ENCODE peak calls at places on chromosomes 16 and 17, in nine cellular contexts. One of them, this sample, is unnamed.
A peak's percentile ranks its signal among the peaks of the same experiment; 100 is the strongest.

GRCh38 chr16:85113168-85113733 is 979 bp upstream of the CIBAR2 start:
- DNase-seq in uterus: no peak
- DNase-seq in left ventricle myocardium inferior: no peak
- DNase-seq in GM23338: no peak
- DNase-seq in neural progenitor cell: no peak
- DNase-seq in breast epithelium: no peak
- DNase-seq in heart right ventricle: no peak
- DNase-seq in tibial nerve: no peak
- DNase-seq in fibroblast of lung: no peak
- DNase-seq in this sample: no peak

GRCh38 chr17:16129441-16129840 is 85.9 kb downstream of the NCOR1 start:
- DNase-seq in uterus: no peak
- DNase-seq in left ventricle myocardium inferior: no peak
- DNase-seq in GM23338: no peak
- DNase-seq in neural progenitor cell: no peak
- DNase-seq in breast epithelium: no peak
- DNase-seq in heart right ventricle: no peak
- DNase-seq in tibial nerve: no peak
- DNase-seq in fibroblast of lung: no peak
- DNase-seq in this sample: no peak

GRCh38 chr16:47624563-47624962 is 163.4 kb downstream of the PHKB start:
- DNase-seq in uterus: no peak
- DNase-seq in left ventricle myocardium inferior: no peak
- DNase-seq in GM23338: no peak
- DNase-seq in neural progenitor cell: no peak
- DNase-seq in breast epithelium: no peak
- DNase-seq in heart right ventricle: no peak
- DNase-seq in tibial nerve: no peak
- DNase-seq in fibroblast of lung: no peak
- DNase-seq in this sample: no peak

GRCh38 chr16:81318711-81319110 is 3.9 kb downstream of the GAN start:
- DNase-seq in uterus: no peak
- DNase-seq in left ventricle myocardium inferior: no peak
- DNase-seq in GM23338: peak; percentile 28
- DNase-seq in neural progenitor cell: peak; percentile 2
- DNase-seq in breast epithelium: no peak
- DNase-seq in heart right ventricle: no peak
- DNase-seq in tibial nerve: no peak
- DNase-seq in fibroblast of lung: no peak
- DNase-seq in this sample: no peak

GRCh38 chr16:89890886-89891657 is 17.7 kb downstream of the TCF25 start:
- DNase-seq in uterus: no peak
- DNase-seq in left ventricle myocardium inferior: no peak
- DNase-seq in GM23338: no peak
- DNase-seq in neural progenitor cell: no peak
- DNase-seq in breast epithelium: no peak
- DNase-seq in heart right ventricle: no peak
- DNase-seq in tibial nerve: no peak
- DNase-seq in fibroblast of lung: no peak
- DNase-seq in this sample: no peak

GRCh38 chr17:70945386-70945785 is 776.1 kb downstream of the KCNJ2 start:
- DNase-seq in uterus: no peak
- DNase-seq in left ventricle myocardium inferior: no peak
- DNase-seq in GM23338: peak; percentile 70
- DNase-seq in neural progenitor cell: peak; percentile 33
- DNase-seq in breast epithelium: no peak
- DNase-seq in heart right ventricle: no peak
- DNase-seq in tibial nerve: no peak
- DNase-seq in fibroblast of lung: no peak
- DNase-seq in this sample: no peak

GRCh38 chr16:70478912-70479341 is 24.5 kb downstream of the FCSK start:
- DNase-seq in uterus: no peak
- DNase-seq in left ventricle myocardium inferior: peak; percentile 36
- DNase-seq in GM23338: peak; percentile 36
- DNase-seq in neural progenitor cell: no peak
- DNase-seq in breast epithelium: no peak
- DNase-seq in heart right ventricle: no peak
- DNase-seq in tibial nerve: no peak
- DNase-seq in fibroblast of lung: peak; percentile 31
- DNase-seq in this sample: no peak

GRCh38 chr16:66750279-66751134 is 902 bp downstream of the DYNC1LI2 start:
- DNase-seq in uterus: no peak
- DNase-seq in left ventricle myocardium inferior: no peak
- DNase-seq in GM23338: no peak
- DNase-seq in neural progenitor cell: no peak
- DNase-seq in breast epithelium: no peak
- DNase-seq in heart right ventricle: no peak
- DNase-seq in tibial nerve: no peak
- DNase-seq in fibroblast of lung: no peak
- DNase-seq in this sample: no peak

GRCh38 chr17:48483004-48483403 is 47.8 kb downstream of the HOXB1 start:
- DNase-seq in uterus: no peak
- DNase-seq in left ventricle myocardium inferior: no peak
- DNase-seq in GM23338: no peak
- DNase-seq in neural progenitor cell: no peak
- DNase-seq in breast epithelium: no peak
- DNase-seq in heart right ventricle: no peak
- DNase-seq in tibial nerve: no peak
- DNase-seq in fibroblast of lung: no peak
- DNase-seq in this sample: no peak

GRCh38 chr17:34081269-34081668 is 173.8 kb upstream of the CCL2 start:
- DNase-seq in uterus: no peak
- DNase-seq in left ventricle myocardium inferior: no peak
- DNase-seq in GM23338: peak; percentile 76
- DNase-seq in neural progenitor cell: peak; percentile 39
- DNase-seq in breast epithelium: no peak
- DNase-seq in heart right ventricle: no peak
- DNase-seq in tibial nerve: no peak
- DNase-seq in fibroblast of lung: no peak
- DNase-seq in this sample: no peak

GRCh38 chr17:32445075-32445427 is 741 bp downstream of the PSMD11 start:
- DNase-seq in uterus: no peak
- DNase-seq in left ventricle myocardium inferior: no peak
- DNase-seq in GM23338: peak; percentile 55
- DNase-seq in neural progenitor cell: peak; percentile 48
- DNase-seq in breast epithelium: no peak
- DNase-seq in heart right ventricle: no peak
- DNase-seq in tibial nerve: no peak
- DNase-seq in fibroblast of lung: peak; percentile 55
- DNase-seq in this sample: no peak

GRCh38 chr17:54754560-54754959 is 146.1 kb upstream of the TOM1L1 start:
- DNase-seq in uterus: no peak
- DNase-seq in left ventricle myocardium inferior: no peak
- DNase-seq in GM23338: peak; percentile 55
- DNase-seq in neural progenitor cell: peak; percentile 4
- DNase-seq in breast epithelium: no peak
- DNase-seq in heart right ventricle: no peak
- DNase-seq in tibial nerve: no peak
- DNase-seq in fibroblast of lung: no peak
- DNase-seq in this sample: no peak

GRCh38 chr17:59512844-59513383 is 52.5 kb upstream of the DHX40 start:
- DNase-seq in uterus: no peak
- DNase-seq in left ventricle myocardium inferior: no peak
- DNase-seq in GM23338: no peak
- DNase-seq in neural progenitor cell: no peak
- DNase-seq in breast epithelium: no peak
- DNase-seq in heart right ventricle: no peak
- DNase-seq in tibial nerve: no peak
- DNase-seq in fibroblast of lung: no peak
- DNase-seq in this sample: no peak

GRCh38 chr17:10177921-10178788 is 20.3 kb downstream of the GAS7 start:
- DNase-seq in uterus: no peak
- DNase-seq in left ventricle myocardium inferior: no peak
- DNase-seq in GM23338: peak; percentile 88
- DNase-seq in neural progenitor cell: peak; percentile 33
- DNase-seq in breast epithelium: no peak
- DNase-seq in heart right ventricle: no peak
- DNase-seq in tibial nerve: no peak
- DNase-seq in fibroblast of lung: no peak
- DNase-seq in this sample: no peak

GRCh38 chr17:82890339-82890730 is 50.5 kb upstream of the ZNF750 start:
- DNase-seq in uterus: no peak
- DNase-seq in left ventricle myocardium inferior: no peak
- DNase-seq in GM23338: no peak
- DNase-seq in neural progenitor cell: no peak
- DNase-seq in breast epithelium: no peak
- DNase-seq in heart right ventricle: peak; percentile 29
- DNase-seq in tibial nerve: no peak
- DNase-seq in fibroblast of lung: no peak
- DNase-seq in this sample: no peak

GRCh38 chr17:48577330-48577945 is 712 bp downstream of the HOXB4 start:
- DNase-seq in uterus: no peak
- DNase-seq in left ventricle myocardium inferior: no peak
- DNase-seq in GM23338: no peak
- DNase-seq in neural progenitor cell: no peak
- DNase-seq in breast epithelium: no peak
- DNase-seq in heart right ventricle: no peak
- DNase-seq in tibial nerve: no peak
- DNase-seq in fibroblast of lung: peak; percentile 79
- DNase-seq in this sample: no peak

GRCh38 chr16:49528564-49529150 is 155.1 kb downstream of the C16orf78 start:
- DNase-seq in uterus: no peak
- DNase-seq in left ventricle myocardium inferior: no peak
- DNase-seq in GM23338: no peak
- DNase-seq in neural progenitor cell: no peak
- DNase-seq in breast epithelium: no peak
- DNase-seq in heart right ventricle: no peak
- DNase-seq in tibial nerve: no peak
- DNase-seq in fibroblast of lung: peak; percentile 1
- DNase-seq in this sample: no peak

GRCh38 chr17:72510454-72511016 is 389.7 kb downstream of the SOX9 start:
- DNase-seq in uterus: no peak
- DNase-seq in left ventricle myocardium inferior: no peak
- DNase-seq in GM23338: no peak
- DNase-seq in neural progenitor cell: no peak
- DNase-seq in breast epithelium: no peak
- DNase-seq in heart right ventricle: no peak
- DNase-seq in tibial nerve: no peak
- DNase-seq in fibroblast of lung: peak; percentile 46
- DNase-seq in this sample: no peak

GRCh38 chr17:48611681-48612455 is 1.1 kb upstream of the HOXB7 start:
- DNase-seq in uterus: no peak
- DNase-seq in left ventricle myocardium inferior: no peak
- DNase-seq in GM23338: peak; percentile 72
- DNase-seq in neural progenitor cell: peak; percentile 51
- DNase-seq in breast epithelium: no peak
- DNase-seq in heart right ventricle: no peak
- DNase-seq in tibial nerve: no peak
- DNase-seq in fibroblast of lung: no peak
- DNase-seq in this sample: no peak

GRCh38 chr17:68437979-68438877 is 19.1 kb downstream of the WIPI1 start:
- DNase-seq in uterus: no peak
- DNase-seq in left ventricle myocardium inferior: peak; percentile 51
- DNase-seq in GM23338: peak; percentile 35
- DNase-seq in neural progenitor cell: no peak
- DNase-seq in breast epithelium: no peak
- DNase-seq in heart right ventricle: peak; percentile 47
- DNase-seq in tibial nerve: no peak
- DNase-seq in fibroblast of lung: no peak
- DNase-seq in this sample: no peak

GRCh38 chr16:1536601-1537000 is 3.1 kb downstream of the TMEM204 start:
- DNase-seq in uterus: no peak
- DNase-seq in left ventricle myocardium inferior: no peak
- DNase-seq in GM23338: no peak
- DNase-seq in neural progenitor cell: no peak
- DNase-seq in breast epithelium: no peak
- DNase-seq in heart right ventricle: peak; percentile 17
- DNase-seq in tibial nerve: no peak
- DNase-seq in fibroblast of lung: no peak
- DNase-seq in this sample: no peak
- H3K27ac ChIP-seq in uterus: peak overlapping the region; percentile 89
- H3K27ac ChIP-seq in left ventricle myocardium inferior: peak overlapping the region; percentile 98
- H3K27ac ChIP-seq in GM23338: no peak overlapping the region
- H3K27ac ChIP-seq in neural progenitor cell: no peak overlapping the region
- H3K27ac ChIP-seq in breast epithelium: peak overlapping the region; percentile 7
- H3K27ac ChIP-seq in heart right ventricle: peak overlapping the region; percentile 93
- H3K27ac ChIP-seq in tibial nerve: no peak overlapping the region
- H3K27ac ChIP-seq in fibroblast of lung: no peak overlapping the region
- H3K27ac ChIP-seq in this sample: no peak overlapping the region

DNA sequence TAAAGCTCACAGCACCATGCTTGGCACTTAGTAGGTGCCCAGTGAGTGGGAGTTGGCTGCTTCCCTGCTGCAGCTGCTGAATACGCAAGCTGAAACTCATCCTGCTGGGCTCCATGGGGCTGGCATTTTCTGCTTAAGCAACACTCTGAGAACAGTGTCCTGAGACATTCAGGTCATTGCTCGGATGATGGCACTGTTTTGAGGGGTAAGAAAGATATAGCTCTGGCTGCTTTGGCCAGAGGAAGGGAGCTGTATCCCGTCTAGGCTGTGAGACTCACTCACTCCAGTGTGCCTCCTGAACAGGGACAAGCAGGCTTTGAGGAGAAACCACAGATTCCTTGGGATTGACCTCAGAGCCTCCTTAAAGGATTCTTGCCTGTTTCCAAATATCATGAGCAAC is 120.5 kb downstream of the CLEC16A start:
- DNase-seq in uterus: no peak
- DNase-seq in left ventricle myocardium inferior: no peak
- DNase-seq in GM23338: no peak
- DNase-seq in neural progenitor cell: no peak
- DNase-seq in breast epithelium: no peak
- DNase-seq in heart right ventricle: no peak
- DNase-seq in tibial nerve: no peak
- DNase-seq in fibroblast of lung: no peak
- DNase-seq in this sample: no peak
- H3K27ac ChIP-seq in uterus: no peak overlapping the region
- H3K27ac ChIP-seq in left ventricle myocardium inferior: no peak overlapping the region
- H3K27ac ChIP-seq in GM23338: no peak overlapping the region
- H3K27ac ChIP-seq in neural progenitor cell: no peak overlapping the region
- H3K27ac ChIP-seq in breast epithelium: no peak overlapping the region
- H3K27ac ChIP-seq in heart right ventricle: no peak overlapping the region
- H3K27ac ChIP-seq in tibial nerve: no peak overlapping the region
- H3K27ac ChIP-seq in fibroblast of lung: no peak overlapping the region
- H3K27ac ChIP-seq in this sample: no peak overlapping the region

DNA sequence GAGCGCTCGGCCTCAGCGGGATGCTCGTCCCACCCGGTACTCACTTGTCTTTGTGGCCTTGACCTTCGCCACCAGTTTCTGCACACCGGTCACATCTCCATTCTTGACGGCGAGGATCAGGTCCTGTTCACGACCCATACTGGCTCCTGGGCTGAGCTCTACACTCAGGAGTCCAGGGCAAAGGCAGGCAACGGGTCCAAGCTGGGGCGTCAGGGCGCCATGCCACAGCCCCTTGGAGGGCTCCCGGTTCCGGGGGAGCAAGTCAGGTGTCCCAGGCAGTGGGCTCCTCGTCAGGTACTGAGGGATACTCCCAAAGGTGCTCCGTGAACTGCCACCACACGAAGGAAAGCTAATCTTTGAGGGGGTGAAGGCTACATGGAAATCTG is 1.7 kb downstream of the CASKIN2 start:
- DNase-seq in uterus: peak; percentile 23
- DNase-seq in left ventricle myocardium inferior: no peak
- DNase-seq in GM23338: no peak
- DNase-seq in neural progenitor cell: no peak
- DNase-seq in breast epithelium: no peak
- DNase-seq in heart right ventricle: peak; percentile 15
- DNase-seq in tibial nerve: no peak
- DNase-seq in fibroblast of lung: no peak
- DNase-seq in this sample: no peak
- H3K27ac ChIP-seq in uterus: peak overlapping the region; percentile 93
- H3K27ac ChIP-seq in left ventricle myocardium inferior: peak overlapping the region; percentile 96
- H3K27ac ChIP-seq in GM23338: no peak overlapping the region
- H3K27ac ChIP-seq in neural progenitor cell: no peak overlapping the region
- H3K27ac ChIP-seq in breast epithelium: peak overlapping the region; percentile 95
- H3K27ac ChIP-seq in heart right ventricle: peak overlapping the region; percentile 93
- H3K27ac ChIP-seq in tibial nerve: peak overlapping the region; percentile 97
- H3K27ac ChIP-seq in fibroblast of lung: no peak overlapping the region
- H3K27ac ChIP-seq in this sample: peak overlapping the region; percentile 91

GRCh38 chr17:44113382-44113781 is 10.1 kb downstream of the HDAC5 start:
- DNase-seq in uterus: no peak
- DNase-seq in left ventricle myocardium inferior: no peak
- DNase-seq in GM23338: no peak
- DNase-seq in neural progenitor cell: no peak
- DNase-seq in breast epithelium: no peak
- DNase-seq in heart right ventricle: no peak
- DNase-seq in tibial nerve: no peak
- DNase-seq in fibroblast of lung: no peak
- DNase-seq in this sample: no peak
- H3K27ac ChIP-seq in uterus: peak overlapping the region; percentile 87
- H3K27ac ChIP-seq in left ventricle myocardium inferior: peak overlapping the region; percentile 94
- H3K27ac ChIP-seq in GM23338: no peak overlapping the region
- H3K27ac ChIP-seq in neural progenitor cell: no peak overlapping the region
- H3K27ac ChIP-seq in breast epithelium: peak overlapping the region; percentile 89
- H3K27ac ChIP-seq in heart right ventricle: peak overlapping the region; percentile 97
- H3K27ac ChIP-seq in tibial nerve: peak overlapping the region; percentile 82
- H3K27ac ChIP-seq in fibroblast of lung: no peak overlapping the region
- H3K27ac ChIP-seq in this sample: peak overlapping the region; percentile 49